ENCODE peak calls at places on chromosome 22, in four cellular contexts. A is H9, J is IMR-90, K is H1. N is an unnamed sample.

GRCh38 chr22:36734171-36735058 is 30.9 kb upstream of the CACNG2 start:
- DNase-seq in J (peak), A (peak), K (no peak), N (peak)

GRCh38 chr22:19525116-19525660 is 978 bp upstream of the CLDN5 start:
- DNase-seq in A (no peak), K (no peak), J (no peak), N (no peak)

GRCh38 chr22:26086359-26086758 is 82.9 kb upstream of the SEZ6L start:
- DNase-seq in J (no peak), K (no peak), A (no peak), N (peak)

GRCh38 chr22:42797021-42797420 is 60.1 kb downstream of the ARFGAP3 start:
- DNase-seq in J (peak), A (no peak), K (no peak), N (no peak)

GRCh38 chr22:20429254-20430100 is 8.1 kb downstream of the SCARF2 start:
- DNase-seq in A (peak), K (peak), J (no peak), N (peak)

GRCh38 chr22:37894939-37895670 is 11.0 kb upstream of the MICALL1 start:
- DNase-seq in A (peak), K (peak), J (no peak), N (peak)

GRCh38 chr22:47165338-47165931 is 403.0 kb downstream of the TBC1D22A start:
- DNase-seq in A (peak), J (no peak), K (no peak), N (no peak)

GRCh38 chr22:49566141-49566541 is 261.5 kb downstream of the BRD1 start:
- DNase-seq in A (peak), K (peak), J (no peak), N (no peak)

GRCh38 chr22:37186228-37186996 is 1.6 kb downstream of the C1QTNF6 start:
- DNase-seq in K (peak), A (peak), J (peak), N (peak)

GRCh38 chr22:35191412-35191811 is 65.9 kb upstream of the HMGXB4 start:
- DNase-seq in J (peak), A (no peak), K (no peak), N (no peak)

GRCh38 chr22:48082284-48082683 is 1319.8 kb downstream of the TBC1D22A start:
- DNase-seq in J (no peak), K (no peak), A (no peak), N (no peak)

GRCh38 chr22:36797988-36798670 is 18.7 kb downstream of the PVALB start:
- DNase-seq in K (no peak), J (no peak), A (no peak), N (no peak)

GRCh38 chr22:36872084-36872483 is 11.3 kb downstream of the NCF4 start:
- DNase-seq in J (no peak), A (no peak), K (no peak), N (no peak)

GRCh38 chr22:33873186-33873585 is 47.1 kb downstream of the LARGE1 start:
- DNase-seq in K (no peak), J (no peak), A (no peak), N (no peak)

GRCh38 chr22:25956801-25957200 is 212.5 kb upstream of the SEZ6L start:
- DNase-seq in K (no peak), A (no peak), J (no peak), N (no peak)

GRCh38 chr22:29670615-29671014 is 49.2 kb upstream of the CABP7 start:
- DNase-seq in K (no peak), A (no peak), J (no peak), N (no peak)

GRCh38 chr22:47209547-47210023 is 447.1 kb downstream of the TBC1D22A start:
- DNase-seq in A (no peak), J (no peak), K (peak), N (no peak)

GRCh38 chr22:41324818-41325528 is 23.6 kb downstream of the ZC3H7B start:
- DNase-seq in A (no peak), K (no peak), J (no peak), N (no peak)

GRCh38 chr22:20128902-20129746 is 2.5 kb upstream of the ZDHHC8 start:
- DNase-seq in K (peak), A (peak), J (peak), N (peak)

GRCh38 chr22:43227231-43227630 is 40.3 kb upstream of the TTLL12 start:
- DNase-seq in J (no peak), A (no peak), K (no peak), N (no peak)

GRCh38 chr22:22655452-22656108 is 11.2 kb downstream of the GGTLC2 start:
- DNase-seq in K (no peak), J (no peak), A (no peak), N (no peak)

GRCh38 chr22:36467946-36468345 is 13.5 kb downstream of the TXN2 start:
- DNase-seq in K (no peak), A (no peak), J (peak), N (no peak)

GRCh38 chr22:33247758-33248157 is 189.6 kb upstream of the SYN3 start:
- DNase-seq in A (no peak), J (no peak), K (no peak), N (no peak)

GRCh38 chr22:37998543-37998942 is 14.2 kb upstream of the SOX10 start:
- DNase-seq in K (no peak), A (no peak), J (no peak), N (no peak)

GRCh38 chr22:37735054-37735453 is 38.2 kb downstream of the TRIOBP start:
- DNase-seq in K (peak), J (no peak), A (peak), N (peak)

GRCh38 chr22:49571326-49571725 is 256.3 kb downstream of the BRD1 start:
- DNase-seq in J (no peak), K (peak), A (peak), N (no peak)

GRCh38 chr22:50340157-50340879 is 2.8 kb upstream of the PPP6R2 start:
- DNase-seq in J (no peak), A (no peak), K (no peak), N (peak)

GRCh38 chr22:40560551-40560950 is 76.0 kb downstream of the MRTFA start:
- DNase-seq in J (peak), K (no peak), A (no peak), N (no peak)

GRCh38 chr22:42994917-42995562 is 19.9 kb downstream of the PACSIN2 start:
- DNase-seq in A (no peak), J (peak), K (no peak), N (no peak)

GRCh38 chr22:38177926-38178604 is 3.6 kb downstream of the PLA2G6 start:
- DNase-seq in J (peak), A (no peak), K (no peak), N (peak)

GRCh38 chr22:38799265-38800002 is 5.5 kb upstream of the DNAL4 start:
- DNase-seq in A (no peak), K (no peak), J (peak), N (no peak)

GRCh38 chr22:35344956-35345690 is 35.8 kb upstream of the HMOX1 start:
- DNase-seq in K (no peak), A (no peak), J (no peak), N (no peak)

GRCh38 chr22:31588970-31589675 is 72.9 kb downstream of the PISD start:
- DNase-seq in A (no peak), K (no peak), J (no peak), N (no peak)

GRCh38 chr22:20438678-20439492 is 1.3 kb upstream of the SCARF2 start:
- DNase-seq in J (no peak), A (peak), K (no peak), N (peak)

GRCh38 chr22:35454416-35455054 is 54.6 kb downstream of the MCM5 start:
- DNase-seq in J (no peak), A (no peak), K (no peak), N (peak)

GRCh38 chr22:27206747-27207133 is 549.4 kb downstream of the MIAT start:
- DNase-seq in K (no peak), J (no peak), A (no peak), N (no peak)

GRCh38 chr22:27206001-27206746 is 548.8 kb downstream of the MIAT start:
- DNase-seq in J (peak), A (no peak), K (no peak), N (no peak)

GRCh38 chr22:27204817-27205216 is 547.4 kb downstream of the MIAT start:
- DNase-seq in J (no peak), A (no peak), K (no peak), N (no peak)

GRCh38 chr22:27203276-27203660 is 545.9 kb downstream of the MIAT start:
- DNase-seq in A (no peak), J (no peak), K (no peak), N (no peak)

GRCh38 chr22:27204280-27204679 is 546.9 kb downstream of the MIAT start:
- DNase-seq in K (no peak), A (no peak), J (no peak), N (no peak)
- H3K56ac ChIP-seq in K (no peak), A (no peak), J (no peak), N (no peak)

DNA sequence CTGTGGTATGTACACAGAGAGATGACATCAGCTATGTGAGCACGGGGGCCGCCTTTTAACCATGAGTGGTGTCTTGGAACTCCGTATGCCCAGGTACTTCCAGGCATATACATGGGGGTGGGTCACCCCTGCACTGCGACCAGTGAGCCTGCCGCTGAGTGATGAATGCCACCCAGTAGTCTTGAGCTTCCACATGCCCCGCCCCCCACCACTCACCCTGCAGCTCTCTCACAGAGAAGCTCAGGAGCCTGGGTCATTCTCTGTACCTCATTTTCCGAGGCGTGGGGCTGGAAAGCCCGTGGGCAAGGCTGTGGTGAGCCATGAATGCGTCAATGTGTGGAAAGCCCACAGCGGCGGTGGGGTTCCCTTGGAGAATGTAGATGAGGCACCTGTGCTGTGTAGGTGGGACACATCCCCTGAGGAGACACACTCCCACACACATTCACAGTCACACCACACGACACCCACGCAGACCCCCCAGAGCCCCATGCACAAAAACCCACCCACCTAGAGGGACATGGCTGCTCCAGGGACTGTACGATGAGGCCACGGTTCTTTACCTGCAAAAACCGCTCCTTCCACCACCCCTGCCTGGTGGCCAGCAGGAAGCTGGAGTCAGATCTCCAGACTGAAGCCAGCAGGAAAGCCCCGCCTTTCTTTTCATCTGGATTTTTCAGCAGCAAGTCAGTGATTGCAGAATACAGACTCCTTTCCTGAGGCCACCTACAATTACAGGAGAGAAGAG is 67.6 kb downstream of the PIWIL3 start:
- DNase-seq in K (peak), J (no peak), A (no peak), N (no peak)
- H3K56ac ChIP-seq in K (no peak), J (no peak), A (no peak), N (peak)

DNA sequence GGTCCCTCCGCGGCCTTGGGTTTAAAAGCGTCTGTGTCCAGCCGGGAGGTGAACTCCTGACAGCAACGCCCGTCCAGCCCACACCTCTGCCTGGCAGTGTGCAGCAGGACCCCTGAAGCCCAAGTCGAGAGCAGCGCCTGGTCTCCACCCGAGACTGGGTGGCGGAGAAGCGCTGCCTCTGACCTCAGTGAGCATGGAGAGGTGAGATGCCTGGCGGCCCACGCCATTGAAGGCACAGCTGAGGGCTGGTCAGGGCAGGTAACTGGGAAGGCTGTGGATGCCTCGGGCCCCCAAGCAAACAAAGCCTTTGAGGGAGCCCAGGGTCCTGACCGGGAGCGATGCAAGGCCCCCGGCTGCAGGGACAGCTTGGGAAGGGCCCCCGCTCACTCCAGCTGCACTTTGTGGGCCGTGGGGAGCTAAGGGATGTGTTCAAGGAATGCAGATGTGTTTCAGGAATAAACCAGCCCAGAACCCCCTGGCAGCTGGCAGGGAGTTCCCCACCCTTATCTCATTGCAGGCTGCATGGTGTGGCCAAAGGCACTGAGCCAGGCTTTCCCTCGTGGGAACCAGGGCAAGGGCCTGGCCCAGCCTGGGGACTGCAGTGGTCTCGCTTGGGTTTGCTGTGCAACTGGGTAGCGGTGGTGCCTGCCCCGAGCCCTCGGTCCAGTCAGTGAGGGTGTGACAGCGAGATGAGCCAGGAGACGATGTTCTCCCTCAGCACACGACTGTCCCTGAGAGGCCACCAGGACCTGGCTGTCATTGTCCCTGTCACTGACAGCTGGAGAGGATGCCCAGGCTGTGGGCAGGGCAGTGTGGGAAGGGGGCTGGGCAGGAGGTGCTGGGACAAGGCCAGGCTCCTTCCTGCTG is 92.5 kb downstream of the WNT7B start:
- DNase-seq in A (peak), K (no peak), J (no peak), N (no peak)
- H3K56ac ChIP-seq in A (no peak), K (no peak), J (no peak), N (no peak)

DNA sequence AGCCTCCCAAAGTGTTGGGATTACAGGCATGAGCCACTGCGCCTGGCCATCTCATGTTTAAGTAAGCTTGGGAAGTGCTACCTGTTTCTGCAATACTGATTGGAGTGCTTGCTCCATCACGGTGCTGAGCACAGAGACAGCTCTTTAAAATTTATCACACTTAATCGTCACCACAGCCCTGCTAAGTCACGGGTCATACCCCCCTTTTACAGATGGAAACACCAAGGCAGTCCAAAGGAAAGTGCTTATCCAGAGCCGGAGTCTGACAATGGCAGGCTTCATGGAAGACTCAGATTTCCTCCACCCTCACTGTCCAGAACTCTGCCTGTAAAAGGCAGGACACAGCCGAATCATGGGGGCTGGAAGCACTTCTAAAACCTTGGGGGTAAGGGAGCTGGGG is 2.7 kb upstream of the C22orf15 start:
- DNase-seq in J (no peak), A (no peak), K (no peak), N (no peak)
- H3K56ac ChIP-seq in J (no peak), A (no peak), K (no peak), N (no peak)

GRCh38 chr22:44389181-44389580 is 76.4 kb upstream of the SHISAL1 start:
- DNase-seq in A (no peak), K (no peak), J (no peak), N (no peak)
- H3K56ac ChIP-seq in A (no peak), K (no peak), J (no peak), N (no peak)

N was measured in mesendoderm.